ENCODE peak calls at places on chromosome 16, in nine cellular contexts. N is neural progenitor cell; A is IMR-90; K is MM.1S; Y is heart right ventricle; O is CD4-positive, alpha-beta T cell; V is uterus; H is fibroblast of lung; X is SK-N-SH. D is an unnamed sample.

GRCh38 chr16:16907089-16907488 is 528.1 kb downstream of the NPIPA7 start:
- DNase-seq in N (no peak), A (no peak), K (no peak), O (no peak), X (no peak), Y (no peak), H (no peak), V (no peak), D (no peak)

GRCh38 chr16:50396770-50397525 is 28.2 kb upstream of the BRD7 start:
- DNase-seq in Y (no peak), N (no peak), A (peak), O (no peak), K (no peak), X (no peak), H (peak), V (no peak), D (no peak)

GRCh38 chr16:23595246-23595950 is 718 bp downstream of the NDUFAB1 start:
- DNase-seq in H (no peak), N (no peak), V (no peak), Y (no peak), K (no peak), X (peak), O (no peak), A (no peak), D (no peak)

GRCh38 chr16:75457485-75458021 is 6.9 kb downstream of the TMEM170A start:
- DNase-seq in N (no peak), O (no peak), X (no peak), Y (no peak), A (no peak), H (no peak), V (no peak), K (no peak), D (no peak)

GRCh38 chr16:10987361-10988163 is 43.2 kb downstream of the CLEC16A start:
- DNase-seq in N (no peak), H (peak), K (no peak), X (no peak), V (no peak), A (no peak), Y (no peak), O (no peak), D (no peak)

GRCh38 chr16:89637379-89637778 is 20.1 kb downstream of the CHMP1A start:
- DNase-seq in Y (no peak), O (no peak), K (no peak), H (no peak), A (no peak), N (no peak), V (no peak), X (no peak), D (no peak)

GRCh38 chr16:89827383-89828198 is 684 bp upstream of the SPIRE2 start:
- DNase-seq in K (no peak), V (no peak), X (peak), Y (peak), H (peak), O (no peak), N (peak), A (peak), D (no peak)

GRCh38 chr16:49857423-49858181 is 1.7 kb upstream of the ZNF423 start:
- DNase-seq in X (peak), Y (peak), O (peak), N (peak), V (peak), K (peak), A (peak), H (peak), D (no peak)

DNA sequence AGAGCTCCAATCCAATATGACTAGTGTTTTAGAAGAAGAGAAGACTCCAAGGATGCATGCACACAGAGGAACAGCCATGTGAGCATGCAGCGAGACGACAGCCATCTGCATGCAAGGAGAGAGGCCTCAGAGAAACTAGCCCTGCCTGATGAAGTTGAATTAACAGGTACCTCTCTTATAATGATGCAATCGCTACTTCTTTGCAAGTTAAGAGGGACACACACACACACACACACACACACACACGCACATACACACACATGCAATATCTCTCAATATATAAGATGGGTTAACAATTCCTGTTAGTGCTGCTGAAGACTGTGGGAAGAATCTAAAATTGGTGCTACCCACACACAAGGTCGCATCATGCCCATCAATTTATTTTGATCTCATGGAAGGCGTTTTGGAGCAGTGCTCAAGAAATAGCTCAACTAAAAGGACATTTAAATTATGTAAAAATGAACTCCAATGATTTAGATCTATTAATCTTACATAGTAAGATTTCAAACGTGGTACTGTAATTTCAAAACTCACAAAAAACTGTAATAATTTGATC is 7.0 kb upstream of the GINS3 start:
- DNase-seq in K (no peak), X (no peak), H (no peak), N (no peak), Y (no peak), V (no peak), A (no peak), O (no peak), D (peak)
- H3K27ac ChIP-seq in K (no peak), X (no peak), H (no peak), N (no peak), Y (no peak), V (no peak), A (no peak), O (no peak), D (no peak)

GRCh38 chr16:53558665-53559064 is 55.7 kb upstream of the AKTIP start:
- DNase-seq in K (no peak), A (no peak), V (no peak), H (no peak), O (no peak), Y (peak), N (no peak), X (no peak), D (no peak)

GRCh38 chr16:53565300-53565699 is 62.3 kb upstream of the AKTIP start:
- DNase-seq in K (no peak), O (no peak), N (no peak), X (no peak), A (no peak), Y (no peak), V (no peak), H (no peak), D (no peak)

GRCh38 chr16:53561101-53561888 is 58.3 kb upstream of the AKTIP start:
- DNase-seq in N (no peak), H (no peak), A (no peak), V (no peak), O (no peak), K (no peak), Y (no peak), X (no peak), D (no peak)

DNA sequence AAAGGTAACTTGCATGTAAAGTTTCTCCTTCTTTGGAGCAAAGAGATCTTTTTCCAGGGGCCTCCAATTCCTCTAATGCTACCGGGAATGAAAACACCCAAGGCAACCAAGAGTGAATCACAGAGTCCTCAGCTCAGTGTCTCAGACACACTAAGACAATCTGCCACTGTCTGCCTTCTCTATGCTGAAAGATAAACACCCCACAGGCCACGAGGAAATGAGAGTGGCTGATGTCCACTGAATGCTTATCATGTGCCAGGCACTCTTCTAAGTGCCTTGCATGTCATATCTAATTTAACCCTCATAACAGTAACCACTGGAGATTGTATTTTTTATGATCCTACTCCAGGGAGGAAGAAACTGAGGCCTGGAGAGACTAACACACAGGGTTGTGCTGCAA is 56.5 kb upstream of the AKTIP start:
- DNase-seq in N (no peak), V (no peak), K (no peak), O (no peak), Y (no peak), H (no peak), X (no peak), A (no peak), D (no peak)
- H3K27ac ChIP-seq in N (no peak), V (no peak), K (no peak), O (no peak), Y (no peak), H (no peak), X (no peak), A (no peak), D (no peak)

GRCh38 chr16:66618588-66618987 is 14.1 kb downstream of the CMTM3 start:
- DNase-seq in H (peak), V (no peak), Y (no peak), O (no peak), X (no peak), K (no peak), N (no peak), A (peak), D (no peak)

GRCh38 chr16:66620419-66620775 is 15.9 kb downstream of the CMTM3 start:
- DNase-seq in H (no peak), O (no peak), V (no peak), Y (no peak), N (no peak), K (no peak), A (no peak), X (no peak), D (no peak)

GRCh38 chr16:66619036-66619435 is 14.5 kb downstream of the CMTM3 start:
- DNase-seq in N (no peak), H (peak), V (no peak), A (peak), O (no peak), Y (no peak), X (no peak), K (no peak), D (no peak)

GRCh38 chr16:66617728-66618127 is 13.2 kb downstream of the CMTM3 start:
- DNase-seq in V (no peak), H (peak), Y (no peak), X (no peak), A (no peak), O (no peak), N (no peak), K (no peak), D (no peak)

DNA sequence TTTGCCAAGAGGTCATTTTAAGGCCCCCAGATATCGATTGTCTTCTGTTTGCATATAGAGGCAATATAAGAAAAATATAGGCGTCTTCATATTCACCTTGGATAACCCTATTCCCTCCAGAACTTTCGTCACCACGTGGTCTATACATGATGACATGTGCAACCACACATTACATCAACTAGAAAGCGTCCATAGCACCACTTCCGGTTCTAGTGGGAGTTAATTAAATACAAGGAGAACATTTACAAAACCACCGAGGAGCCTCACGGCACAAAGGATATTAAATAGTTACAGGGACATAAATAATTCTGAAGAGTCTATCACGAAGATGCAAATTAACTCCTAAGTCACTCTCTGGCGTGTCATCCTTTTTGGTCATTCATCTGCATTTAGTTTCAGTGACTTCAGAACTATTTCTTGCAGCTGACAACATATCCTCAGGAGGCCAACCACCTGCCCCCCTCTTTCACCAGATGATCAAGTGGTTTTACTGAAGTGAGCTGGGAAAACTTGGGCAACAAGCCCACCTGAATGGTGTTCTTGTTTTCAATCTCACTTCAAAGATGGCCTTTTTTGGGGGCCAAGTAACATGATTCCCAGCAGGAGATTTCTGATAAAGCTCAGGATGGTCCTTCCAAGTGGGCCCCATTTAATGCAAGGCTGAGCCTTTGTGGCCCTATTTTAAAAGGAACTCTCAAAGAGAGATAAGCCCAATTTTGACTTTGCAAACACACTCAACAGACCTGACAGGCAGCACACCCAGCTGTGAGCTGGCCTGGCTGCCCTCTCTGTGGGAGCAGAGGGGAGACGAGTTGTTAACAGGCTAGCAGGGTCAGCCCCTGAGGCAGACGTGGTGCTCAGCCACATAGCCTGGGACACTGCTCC is 15.3 kb downstream of the CMTM3 start:
- DNase-seq in X (no peak), V (no peak), K (no peak), N (no peak), Y (no peak), A (peak), H (peak), O (no peak), D (no peak)
- H3K27ac ChIP-seq in X (peak), V (no peak), K (no peak), N (no peak), Y (no peak), A (peak), H (peak), O (no peak), D (no peak)

GRCh38 chr16:3575491-3575890 is 1.7 kb downstream of the NLRC3 start:
- DNase-seq in V (no peak), A (no peak), X (no peak), H (no peak), N (no peak), K (no peak), O (no peak), Y (no peak), D (no peak)
- H3K27ac ChIP-seq in V (no peak), A (no peak), X (no peak), H (no peak), N (no peak), K (no peak), O (peak), Y (no peak), D (no peak)

D was measured in caudate nucleus.